ENCODE peak calls at places on chromosomes 5 and 9, in six cellular contexts. N is GM13977; S is stimulated activated naive B cell treated with anti-CD40 and anti-IgM and Interleukin-4, amounts not matched to agents 10 μg/mL and 1 μg/mL and 100 μg/mL, for 72 hours; O is naive B cell; P is RWPE1; R is ureter. W is an unnamed sample.

GRCh38 chr5:137119321-137119720 is 379.8 kb downstream of the SPOCK1 start:
- DNase-seq in R (no peak), O (no peak), P (no peak), N (no peak), S (no peak), W (no peak)

GRCh38 chr5:78995521-78995920 is 10.4 kb upstream of the ARSB start:
- DNase-seq in O (no peak), R (no peak), P (no peak), S (no peak), N (no peak), W (no peak)

GRCh38 chr5:17275279-17276158 is 58.1 kb downstream of the BASP1 start:
- DNase-seq in N (peak), S (no peak), P (no peak), R (no peak), O (no peak), W (no peak)

GRCh38 chr5:133229931-133230664 is 178.3 kb downstream of the HSPA4 start:
- DNase-seq in R (no peak), P (peak), O (no peak), S (no peak), N (no peak), W (no peak)

GRCh38 chr9:134396258-134396742 is 70.0 kb downstream of the RXRA start:
- DNase-seq in R (no peak), O (peak), S (peak), N (peak), P (no peak), W (peak)

GRCh38 chr9:98094316-98094715 is 24.7 kb downstream of the TRIM14 start:
- DNase-seq in P (no peak), O (no peak), S (no peak), R (no peak), N (no peak), W (no peak)

GRCh38 chr9:91515074-91515687 is 91.5 kb upstream of the NFIL3 start:
- DNase-seq in N (peak), P (no peak), R (no peak), S (no peak), O (no peak), W (peak)

GRCh38 chr9:68825755-68826500 is 120.9 kb downstream of the PIP5K1B start:
- DNase-seq in S (no peak), R (no peak), N (no peak), P (no peak), O (no peak), W (no peak)

GRCh38 chr9:135110416-135110815 is 22.9 kb downstream of the OLFM1 start:
- DNase-seq in N (no peak), P (no peak), R (no peak), O (no peak), S (no peak), W (no peak)

GRCh38 chr5:181166812-181167733 is 19.7 kb downstream of the OR2V2 start:
- DNase-seq in P (no peak), S (no peak), N (no peak), O (no peak), R (no peak), W (no peak)

GRCh38 chr5:150180241-150181027 is 9.4 kb upstream of the SLC6A7 start:
- DNase-seq in P (no peak), R (peak), O (no peak), N (no peak), S (no peak), W (no peak)

GRCh38 chr9:126592461-126592860 is 21.3 kb upstream of the LMX1B start:
- DNase-seq in R (no peak), N (no peak), S (no peak), P (no peak), O (no peak), W (no peak)

GRCh38 chr9:124455820-124456219 is 5.6 kb downstream of the ADGRD2 start:
- DNase-seq in N (no peak), O (no peak), P (no peak), R (no peak), S (no peak), W (no peak)

GRCh38 chr5:129063483-129064136 is 30.9 kb upstream of the ISOC1 start:
- DNase-seq in O (no peak), S (no peak), R (no peak), P (no peak), N (no peak), W (no peak)

GRCh38 chr9:101119206-101119819 is 90.8 kb downstream of the PLPPR1 start:
- DNase-seq in P (peak), S (peak), N (peak), R (peak), O (no peak), W (peak)

GRCh38 chr5:98308960-98309359 is 464.5 kb upstream of the RGMB start:
- DNase-seq in N (no peak), P (peak), O (no peak), R (no peak), S (no peak), W (no peak)

GRCh38 chr9:19049872-19050636 is 827 bp downstream of the RRAGA start:
- DNase-seq in P (no peak), S (no peak), R (no peak), N (no peak), O (no peak), W (no peak)

GRCh38 chr5:79416499-79416898 is 97.4 kb downstream of the HOMER1 start:
- DNase-seq in S (peak), R (no peak), P (no peak), N (peak), O (peak), W (peak)

GRCh38 chr5:173727839-173728778 is 111.7 kb upstream of the BOD1 start:
- DNase-seq in R (no peak), N (no peak), S (no peak), P (no peak), O (no peak), W (no peak)

GRCh38 chr5:11596185-11596584 is 308.1 kb downstream of the CTNND2 start:
- DNase-seq in O (no peak), R (no peak), P (no peak), S (no peak), N (no peak), W (no peak)

W was measured in GM10248.